ENCODE peak calls at places on chromosomes 4 and X, in six cellular contexts. L is body of pancreas, Z is dorsolateral prefrontal cortex, J is WERI-Rb-1, E is left ventricle myocardium inferior, B is lung. I is an unnamed sample.

GRCh38 chr4:122921971-122922876 is at the start of gene NUDT6:
- DNase-seq in Z (peak; percentile 83), J (peak; percentile 76), B (peak; percentile 62), L (peak; percentile 70), E (peak; percentile 71), I (peak; percentile 80)

GRCh38 chrX:97740044-97740443 is 856.3 kb downstream of the RPA4 start:
- DNase-seq in E (no peak), L (no peak), B (no peak), Z (no peak), J (no peak), I (no peak)

GRCh38 chrX:13131511-13132137 is 87.2 kb upstream of the FAM9C start:
- DNase-seq in B (no peak), L (no peak), J (no peak), E (no peak), Z (no peak), I (no peak)

GRCh38 chr4:338759-339097 is 1.1 kb downstream of the ZNF141 start:
- DNase-seq in E (no peak), B (no peak), Z (no peak), L (peak; percentile 11), J (peak; percentile 14), I (peak; percentile 13)

GRCh38 chrX:78024349-78025108 is 55.1 kb upstream of the PGAM4 start:
- DNase-seq in E (peak; percentile 13), B (peak; percentile 31), J (peak; percentile 14), L (peak; percentile 79), Z (no peak), I (peak; percentile 29)

GRCh38 chr4:26325191-26325590 is 4.4 kb downstream of the RBPJ start:
- DNase-seq in E (no peak), Z (no peak), L (no peak), J (peak; percentile 36), B (no peak), I (no peak)

GRCh38 chr4:8478801-8479744 is 38.5 kb downstream of the TRMT44 start:
- DNase-seq in L (no peak), J (no peak), E (no peak), Z (no peak), B (no peak), I (no peak)

GRCh38 chrX:53794181-53794580 is 107.7 kb upstream of the HUWE1 start:
- DNase-seq in L (no peak), E (no peak), B (no peak), Z (no peak), J (no peak), I (no peak)

GRCh38 chr4:57043304-57044251 is 64.9 kb downstream of the POLR2B start:
- DNase-seq in J (no peak), E (no peak), Z (no peak), L (no peak), B (no peak), I (peak; percentile 58)

GRCh38 chrX:42241421-42241820 is 318.1 kb upstream of the CASK start:
- DNase-seq in Z (no peak), E (no peak), B (no peak), L (no peak), J (no peak), I (no peak)

GRCh38 chr4:25842229-25842840 is 20.5 kb downstream of the SEL1L3 start:
- DNase-seq in B (no peak), Z (no peak), E (no peak), J (peak; percentile 51), L (no peak), I (no peak)

GRCh38 chr4:140595065-140595464 is 26.3 kb upstream of the UCP1 start:
- DNase-seq in Z (no peak), B (no peak), E (no peak), J (peak; percentile 29), L (peak; percentile 56), I (no peak)

GRCh38 chr4:92035666-92036065 is 268.1 kb upstream of the GRID2 start:
- DNase-seq in E (no peak), Z (no peak), L (no peak), B (no peak), J (no peak), I (no peak)

GRCh38 chr4:173076903-173077629 is 91.5 kb upstream of the GALNT7 start:
- DNase-seq in J (no peak), Z (no peak), E (no peak), L (no peak), B (no peak), I (no peak)

GRCh38 chr4:64584981-64585557 is 175.8 kb upstream of the TECRL start:
- DNase-seq in E (no peak), Z (no peak), B (no peak), J (peak; percentile 38), L (peak; percentile 39), I (peak; percentile 43)

GRCh38 chrX:28851871-28852270 is 264.6 kb downstream of the IL1RAPL1 start:
- DNase-seq in Z (no peak), J (no peak), B (no peak), L (peak; percentile 16), E (no peak), I (no peak)

GRCh38 chrX:28848707-28849106 is 261.5 kb downstream of the IL1RAPL1 start:
- DNase-seq in L (no peak), E (no peak), Z (no peak), J (no peak), B (no peak), I (no peak)

GRCh38 chrX:28854637-28855036 is 267.4 kb downstream of the IL1RAPL1 start:
- DNase-seq in E (no peak), J (no peak), Z (no peak), B (no peak), L (no peak), I (no peak)

GRCh38 chrX:28847423-28847822 is 260.2 kb downstream of the IL1RAPL1 start:
- DNase-seq in B (no peak), Z (peak; percentile 84), E (peak; percentile 25), L (no peak), J (no peak), I (peak; percentile 40)

DNA sequence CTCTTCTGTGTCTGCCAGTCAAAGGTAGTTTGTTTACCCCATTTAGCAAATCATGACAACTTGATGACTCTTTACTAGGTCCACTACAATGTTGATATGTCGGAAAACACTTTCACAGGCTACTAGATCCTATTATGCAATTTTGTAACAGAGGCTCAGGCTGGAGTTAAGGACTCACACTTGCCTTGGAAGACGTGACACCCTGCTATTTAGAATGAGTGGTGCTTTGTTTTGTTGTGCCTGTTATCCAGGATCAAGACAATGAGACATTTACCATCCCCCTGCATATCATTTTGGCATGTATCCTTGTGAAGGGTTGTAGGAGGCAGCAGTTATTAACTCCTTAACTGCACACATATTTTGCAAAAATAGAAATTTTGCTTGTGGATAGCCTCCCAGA is 263.7 kb downstream of the IL1RAPL1 start:
- DNase-seq in Z (no peak), L (no peak), B (no peak), E (no peak), J (no peak), I (no peak)
- H3K4me3 ChIP-seq in Z (no peak overlapping the region), L (no peak overlapping the region), B (no peak overlapping the region), E (no peak overlapping the region), J (no peak overlapping the region), I (no peak overlapping the region)

DNA sequence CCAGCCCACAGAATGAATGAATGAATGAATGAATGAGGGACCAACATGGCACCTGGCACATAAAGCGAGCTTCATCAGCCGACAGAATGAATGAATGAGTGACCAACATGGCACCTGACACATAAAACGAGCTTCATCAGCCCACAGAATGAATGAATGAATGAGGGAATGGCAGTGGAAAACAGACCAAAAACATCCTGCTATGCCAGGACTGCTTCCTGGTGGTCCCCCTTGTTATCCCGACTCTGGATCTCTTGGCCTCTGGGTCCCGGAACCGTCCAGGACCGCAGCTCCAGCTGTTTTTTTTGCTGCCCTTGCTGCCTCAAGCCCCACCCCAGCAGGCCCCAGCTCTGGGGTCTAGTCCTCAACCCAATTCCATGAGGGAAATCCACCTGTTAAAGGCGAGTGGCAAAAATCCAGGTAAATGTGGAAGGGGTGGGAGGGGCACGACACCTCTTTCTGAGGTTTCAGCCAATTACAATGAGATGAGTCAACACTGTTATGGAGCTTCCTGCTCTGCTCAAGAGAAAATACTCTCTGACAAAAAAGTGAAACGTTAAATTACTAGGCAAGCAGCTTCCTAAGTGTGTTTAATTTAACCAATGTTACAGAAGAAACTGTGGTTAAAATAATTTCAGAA is 72.0 kb upstream of the MTNR1A start:
- DNase-seq in B (no peak), J (no peak), E (no peak), Z (no peak), L (no peak), I (no peak)
- H3K27ac ChIP-seq in B (no peak overlapping the region), J (no peak overlapping the region), E (no peak overlapping the region), Z (no peak overlapping the region), L (no peak overlapping the region), I (no peak overlapping the region)

DNA sequence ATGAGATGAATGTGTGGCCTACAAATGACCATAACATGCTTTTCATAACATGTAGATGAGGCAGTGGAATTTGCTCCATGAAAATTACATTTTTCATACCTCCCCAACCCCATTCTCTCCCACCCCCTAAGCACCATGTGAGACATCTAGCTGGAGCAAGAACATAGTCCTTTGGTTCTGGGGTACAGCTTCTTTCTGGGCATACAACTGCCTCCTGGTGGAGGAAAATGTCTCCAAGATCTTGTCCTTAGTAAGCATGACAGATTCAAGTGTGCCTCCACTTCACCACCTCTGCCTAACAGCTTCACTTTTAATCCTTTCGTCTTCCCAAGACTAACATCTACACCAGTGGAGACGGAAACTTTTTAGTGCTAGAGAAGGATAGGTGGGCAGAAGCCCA is 8.0 kb downstream of the EXOC1L start:
- DNase-seq in J (no peak), L (no peak), Z (no peak), B (no peak), E (no peak), I (no peak)
- H3K4me3 ChIP-seq in J (no peak overlapping the region), L (no peak overlapping the region), Z (no peak overlapping the region), B (no peak overlapping the region), E (no peak overlapping the region), I (no peak overlapping the region)

GRCh38 chrX:64975491-64975890 is 759 bp downstream of the ZC4H2 start:
- DNase-seq in L (peak; percentile 44), J (peak; percentile 25), Z (peak; percentile 48), E (peak; percentile 13), B (no peak), I (peak; percentile 48)
- H3K27ac ChIP-seq in L (no peak overlapping the region), J (peak overlapping the region; percentile 10), Z (peak overlapping the region; percentile 55), E (no peak overlapping the region), B (peak overlapping the region; percentile 24), I (no peak overlapping the region)

DNA sequence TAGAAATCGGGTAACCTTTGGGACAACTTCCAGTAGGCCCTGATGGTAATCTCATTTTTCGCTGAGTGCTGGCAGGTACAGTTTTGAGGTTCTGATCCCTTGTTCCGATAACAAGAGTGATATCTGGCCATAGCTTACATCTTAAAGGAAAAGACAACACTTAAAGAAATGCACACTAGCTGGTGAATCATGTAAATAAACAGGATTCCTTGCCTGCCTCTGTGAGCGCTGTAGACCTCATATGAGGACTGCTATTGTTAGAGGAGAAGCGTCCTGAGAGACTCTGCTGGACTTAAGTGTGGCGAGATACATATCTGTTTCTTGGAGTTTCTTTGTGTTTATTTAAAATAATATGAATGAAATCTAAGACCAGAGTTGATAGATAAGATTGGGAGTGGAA is 149.3 kb upstream of the SLC4A4 start:
- DNase-seq in E (no peak), Z (no peak), B (no peak), J (no peak), L (no peak), I (no peak)
- H3K4me3 ChIP-seq in E (peak overlapping the region; percentile 84), Z (peak overlapping the region; percentile 12), B (no peak overlapping the region), J (no peak overlapping the region), L (peak overlapping the region; percentile 57), I (peak overlapping the region; percentile 33)

GRCh38 chrX:24425806-24426205 is 39.3 kb upstream of the PDK3 start:
- DNase-seq in B (no peak), E (no peak), L (no peak), J (no peak), Z (no peak), I (no peak)
- H3K27ac ChIP-seq in B (no peak overlapping the region), E (no peak overlapping the region), L (no peak overlapping the region), J (no peak overlapping the region), Z (no peak overlapping the region), I (no peak overlapping the region)

GRCh38 chrX:82756272-82756671 is 751.8 kb upstream of the POU3F4 start:
- DNase-seq in Z (no peak), B (no peak), E (no peak), J (no peak), L (no peak), I (no peak)
- H3K4me3 ChIP-seq in Z (no peak overlapping the region), B (no peak overlapping the region), E (no peak overlapping the region), J (no peak overlapping the region), L (no peak overlapping the region), I (no peak overlapping the region)